ENCODE peak calls at places on chromosomes 2 and 18, in five cellular contexts. C is RCC 7860, I is activated T-cell treated with anti-CD3 and anti-CD28 coated beads for 1 hour, Y is left ventricle myocardium inferior, X is T-helper 2 cell. G is an unnamed sample.

GRCh38 chr2:218569038-218569431 is 396 bp downstream of the CNOT9 start:
- DNase-seq in C (peak; percentile 54), I (peak; percentile 42), Y (peak; percentile 19), X (peak; percentile 65), G (no peak)

GRCh38 chr2:138090330-138090729 is 126.1 kb downstream of the HNMT start:
- DNase-seq in C (no peak), I (no peak), Y (no peak), X (no peak), G (no peak)

GRCh38 chr2:185484601-185485000 is 254.0 kb upstream of the FSIP2 start:
- DNase-seq in C (no peak), I (no peak), Y (no peak), X (no peak), G (no peak)

GRCh38 chr2:188645982-188646381 is 328.2 kb upstream of the COL3A1 start:
- DNase-seq in C (no peak), I (no peak), Y (no peak), X (no peak), G (no peak)

GRCh38 chr2:215136669-215137328 is 1.6 kb downstream of the ABCA12 start:
- DNase-seq in C (peak; percentile 45), I (no peak), Y (no peak), X (peak; percentile 33), G (no peak)

GRCh38 chr2:150214626-150215025 is 272.8 kb downstream of the RND3 start:
- DNase-seq in C (no peak), I (no peak), Y (no peak), X (no peak), G (no peak)

GRCh38 chr18:44715245-44715644 is 34.6 kb downstream of the SETBP1 start:
- DNase-seq in C (peak; percentile 9), I (no peak), Y (no peak), X (no peak), G (no peak)

GRCh38 chr2:226655871-226656270 is 143.7 kb downstream of the IRS1 start:
- DNase-seq in C (no peak), I (no peak), Y (no peak), X (no peak), G (no peak)

GRCh38 chr2:213129311-213129710 is 22.1 kb downstream of the IKZF2 start:
- DNase-seq in C (no peak), I (no peak), Y (no peak), X (no peak), G (no peak)

GRCh38 chr2:217839073-217839749 is 163.6 kb downstream of the TNS1 start:
- DNase-seq in C (no peak), I (no peak), Y (no peak), X (no peak), G (no peak)

GRCh38 chr18:76494541-76495403 is at the start of gene ZNF516:
- DNase-seq in C (no peak), I (peak; percentile 13), Y (peak; percentile 46), X (peak; percentile 63), G (no peak)

GRCh38 chr2:11142987-11143386 is 12.3 kb upstream of the SLC66A3 start:
- DNase-seq in C (no peak), I (no peak), Y (no peak), X (no peak), G (no peak)

GRCh38 chr2:200797242-200797770 is 14.4 kb upstream of the BZW1 start:
- DNase-seq in C (no peak), I (no peak), Y (peak; percentile 53), X (no peak), G (no peak)

GRCh38 chr2:79887747-79888374 is 375.0 kb downstream of the CTNNA2 start:
- DNase-seq in C (peak; percentile 31), I (no peak), Y (no peak), X (peak; percentile 44), G (no peak)

GRCh38 chr2:43041661-43042360 is 184.6 kb downstream of the ZFP36L2 start:
- DNase-seq in C (peak; percentile 96), I (no peak), Y (no peak), X (no peak), G (no peak)

GRCh38 chr18:79164696-79165095 is 95.5 kb downstream of the ATP9B start:
- DNase-seq in C (no peak), I (no peak), Y (no peak), X (no peak), G (no peak)

GRCh38 chr2:127650041-127650784 is 4.3 kb downstream of the GPR17 start:
- DNase-seq in C (no peak), I (no peak), Y (peak; percentile 16), X (no peak), G (no peak)

GRCh38 chr2:168686485-168687191 is 115.8 kb upstream of the NOSTRIN start:
- DNase-seq in C (no peak), I (no peak), Y (no peak), X (no peak), G (no peak)

GRCh38 chr18:28115149-28115550 is 61.8 kb downstream of the CDH2 start:
- DNase-seq in C (peak; percentile 100), I (no peak), Y (no peak), X (no peak), G (no peak)

GRCh38 chr2:9205481-9205880 is 1.1 kb upstream of the ASAP2 start:
- DNase-seq in C (no peak), I (no peak), Y (no peak), X (no peak), G (no peak)

GRCh38 chr2:37367984-37368383 is 23.6 kb downstream of the QPCT start:
- DNase-seq in C (no peak), I (no peak), Y (no peak), X (no peak), G (no peak)

GRCh38 chr2:201496785-201497184 is 45.2 kb downstream of the STRADB start:
- DNase-seq in C (no peak), I (no peak), Y (no peak), X (no peak), G (no peak)

GRCh38 chr2:118841828-118842461 is 5.5 kb downstream of the EN1 start:
- DNase-seq in C (no peak), I (no peak), Y (no peak), X (no peak), G (no peak)

G was measured in CD8-positive, alpha-beta T cell.